ENCODE peak calls at places on chromosomes 4 and X, in eight cellular contexts. One of them, this sample, is unnamed.

GRCh38 chr4:153205028-153205648 is 895 bp downstream of the TRIM2 start:
- DNase-seq in AG10803: no peak
- DNase-seq in Right ventricle myocardium inferior: no peak
- DNase-seq in cerebellum: no peak
- DNase-seq in epithelial cell of esophagus: no peak
- DNase-seq in endothelial cell: no peak
- DNase-seq in kidney glomerular epithelial cell: no peak
- DNase-seq in midbrain: peak
- DNase-seq in this sample: peak

GRCh38 chr4:115674485-115674884 is 561.1 kb upstream of the NDST4 start:
- DNase-seq in AG10803: no peak
- DNase-seq in Right ventricle myocardium inferior: no peak
- DNase-seq in cerebellum: no peak
- DNase-seq in epithelial cell of esophagus: no peak
- DNase-seq in endothelial cell: no peak
- DNase-seq in kidney glomerular epithelial cell: no peak
- DNase-seq in midbrain: no peak
- DNase-seq in this sample: no peak

GRCh38 chrX:34624416-34624815 is 32.7 kb downstream of the TMEM47 start:
- DNase-seq in AG10803: no peak
- DNase-seq in Right ventricle myocardium inferior: no peak
- DNase-seq in cerebellum: no peak
- DNase-seq in epithelial cell of esophagus: no peak
- DNase-seq in endothelial cell: no peak
- DNase-seq in kidney glomerular epithelial cell: no peak
- DNase-seq in midbrain: no peak
- DNase-seq in this sample: no peak

GRCh38 chr4:7810792-7811535 is 128.7 kb downstream of the AFAP1 start:
- DNase-seq in AG10803: no peak
- DNase-seq in Right ventricle myocardium inferior: peak
- DNase-seq in cerebellum: no peak
- DNase-seq in epithelial cell of esophagus: no peak
- DNase-seq in endothelial cell: no peak
- DNase-seq in kidney glomerular epithelial cell: no peak
- DNase-seq in midbrain: no peak
- DNase-seq in this sample: no peak

GRCh38 chr4:103934178-103934789 is 214.5 kb upstream of the TACR3 start:
- DNase-seq in AG10803: peak
- DNase-seq in Right ventricle myocardium inferior: no peak
- DNase-seq in cerebellum: peak
- DNase-seq in epithelial cell of esophagus: peak
- DNase-seq in endothelial cell: peak
- DNase-seq in kidney glomerular epithelial cell: peak
- DNase-seq in midbrain: peak
- DNase-seq in this sample: no peak

GRCh38 chrX:65985922-65986588 is 53.8 kb downstream of the VSIG4 start:
- DNase-seq in AG10803: peak
- DNase-seq in Right ventricle myocardium inferior: no peak
- DNase-seq in cerebellum: no peak
- DNase-seq in epithelial cell of esophagus: peak
- DNase-seq in endothelial cell: peak
- DNase-seq in kidney glomerular epithelial cell: peak
- DNase-seq in midbrain: peak
- DNase-seq in this sample: peak

GRCh38 chrX:154710309-154710708 is 40.6 kb downstream of the GAB3 start:
- DNase-seq in AG10803: no peak
- DNase-seq in Right ventricle myocardium inferior: no peak
- DNase-seq in cerebellum: no peak
- DNase-seq in epithelial cell of esophagus: no peak
- DNase-seq in endothelial cell: no peak
- DNase-seq in kidney glomerular epithelial cell: no peak
- DNase-seq in midbrain: no peak
- DNase-seq in this sample: no peak

GRCh38 chr4:8649631-8650261 is 57.2 kb downstream of the CPZ start:
- DNase-seq in AG10803: no peak
- DNase-seq in Right ventricle myocardium inferior: no peak
- DNase-seq in cerebellum: no peak
- DNase-seq in epithelial cell of esophagus: no peak
- DNase-seq in endothelial cell: no peak
- DNase-seq in kidney glomerular epithelial cell: no peak
- DNase-seq in midbrain: no peak
- DNase-seq in this sample: peak

GRCh38 chrX:68703369-68703768 is 55.9 kb downstream of the STARD8 start:
- DNase-seq in AG10803: no peak
- DNase-seq in Right ventricle myocardium inferior: no peak
- DNase-seq in cerebellum: no peak
- DNase-seq in epithelial cell of esophagus: no peak
- DNase-seq in endothelial cell: no peak
- DNase-seq in kidney glomerular epithelial cell: no peak
- DNase-seq in midbrain: no peak
- DNase-seq in this sample: peak

GRCh38 chrX:154002215-154002719 is 17.4 kb downstream of the IRAK1 start:
- DNase-seq in AG10803: peak
- DNase-seq in Right ventricle myocardium inferior: no peak
- DNase-seq in cerebellum: no peak
- DNase-seq in epithelial cell of esophagus: peak
- DNase-seq in endothelial cell: no peak
- DNase-seq in kidney glomerular epithelial cell: peak
- DNase-seq in midbrain: peak
- DNase-seq in this sample: no peak

GRCh38 chr4:14916554-14917304 is 85.6 kb upstream of the CPEB2 start:
- DNase-seq in AG10803: peak
- DNase-seq in Right ventricle myocardium inferior: no peak
- DNase-seq in cerebellum: no peak
- DNase-seq in epithelial cell of esophagus: peak
- DNase-seq in endothelial cell: no peak
- DNase-seq in kidney glomerular epithelial cell: peak
- DNase-seq in midbrain: no peak
- DNase-seq in this sample: no peak

GRCh38 chr4:80307774-80308465 is 27.6 kb upstream of the CFAP299 start:
- DNase-seq in AG10803: peak
- DNase-seq in Right ventricle myocardium inferior: no peak
- DNase-seq in cerebellum: no peak
- DNase-seq in epithelial cell of esophagus: peak
- DNase-seq in endothelial cell: no peak
- DNase-seq in kidney glomerular epithelial cell: peak
- DNase-seq in midbrain: no peak
- DNase-seq in this sample: no peak

GRCh38 chrX:153475751-153476281 is 5.4 kb upstream of the HAUS7 start:
- DNase-seq in AG10803: no peak
- DNase-seq in Right ventricle myocardium inferior: no peak
- DNase-seq in cerebellum: no peak
- DNase-seq in epithelial cell of esophagus: no peak
- DNase-seq in endothelial cell: no peak
- DNase-seq in kidney glomerular epithelial cell: no peak
- DNase-seq in midbrain: no peak
- DNase-seq in this sample: no peak

GRCh38 chr4:1961038-1961437 is 47.7 kb downstream of the NELFA start:
- DNase-seq in AG10803: no peak
- DNase-seq in Right ventricle myocardium inferior: no peak
- DNase-seq in cerebellum: no peak
- DNase-seq in epithelial cell of esophagus: no peak
- DNase-seq in endothelial cell: no peak
- DNase-seq in kidney glomerular epithelial cell: no peak
- DNase-seq in midbrain: no peak
- DNase-seq in this sample: no peak

GRCh38 chrX:1451251-1451675 is 1.4 kb downstream of the ASMTL start:
- DNase-seq in AG10803: no peak
- DNase-seq in Right ventricle myocardium inferior: no peak
- DNase-seq in cerebellum: no peak
- DNase-seq in epithelial cell of esophagus: no peak
- DNase-seq in endothelial cell: no peak
- DNase-seq in kidney glomerular epithelial cell: no peak
- DNase-seq in midbrain: no peak
- DNase-seq in this sample: peak

GRCh38 chrX:119605739-119606507 is at the start of gene NKRF:
- DNase-seq in AG10803: peak
- DNase-seq in Right ventricle myocardium inferior: peak
- DNase-seq in cerebellum: peak
- DNase-seq in epithelial cell of esophagus: peak
- DNase-seq in endothelial cell: peak
- DNase-seq in kidney glomerular epithelial cell: peak
- DNase-seq in midbrain: peak
- DNase-seq in this sample: peak

GRCh38 chr4:26433556-26433955 is 56.7 kb downstream of the CCKAR start:
- DNase-seq in AG10803: no peak
- DNase-seq in Right ventricle myocardium inferior: no peak
- DNase-seq in cerebellum: no peak
- DNase-seq in epithelial cell of esophagus: no peak
- DNase-seq in endothelial cell: no peak
- DNase-seq in kidney glomerular epithelial cell: no peak
- DNase-seq in midbrain: no peak
- DNase-seq in this sample: no peak

GRCh38 chr4:101400096-101400495 is 52.8 kb upstream of the PPP3CA start:
- DNase-seq in AG10803: no peak
- DNase-seq in Right ventricle myocardium inferior: no peak
- DNase-seq in cerebellum: no peak
- DNase-seq in epithelial cell of esophagus: peak
- DNase-seq in endothelial cell: no peak
- DNase-seq in kidney glomerular epithelial cell: peak
- DNase-seq in midbrain: no peak
- DNase-seq in this sample: no peak

GRCh38 chr4:54657556-54658313 is at the start of gene KIT:
- DNase-seq in AG10803: peak
- DNase-seq in Right ventricle myocardium inferior: peak
- DNase-seq in cerebellum: peak
- DNase-seq in epithelial cell of esophagus: no peak
- DNase-seq in endothelial cell: peak
- DNase-seq in kidney glomerular epithelial cell: no peak
- DNase-seq in midbrain: peak
- DNase-seq in this sample: peak